ENCODE peak calls at places on chromosomes 7 and 10, in four cellular contexts. S is B cell, R is GM10248, I is transverse colon. O is an unnamed sample.

GRCh38 chr7:35700865-35701264 is 5.9 kb upstream of the HERPUD2 start:
- DNase-seq in S (no peak), R (no peak), I (no peak), O (no peak)

GRCh38 chr7:43475983-43476382 is 106.9 kb upstream of the STK17A start:
- DNase-seq in S (no peak), R (no peak), I (no peak), O (no peak)

GRCh38 chr10:56537984-56538383 is 176.9 kb upstream of the ZWINT start:
- DNase-seq in S (no peak), R (no peak), I (no peak), O (no peak)

GRCh38 chr7:46567858-46568257 is 646.8 kb upstream of the IGFBP3 start:
- DNase-seq in S (no peak), R (no peak), I (no peak), O (no peak)

GRCh38 chr10:72008096-72008933 is 44.1 kb downstream of the CHST3 start:
- DNase-seq in S (no peak), R (no peak), I (no peak), O (no peak)

GRCh38 chr7:100053201-100053600 is 3.6 kb downstream of the ZSCAN21 start:
- DNase-seq in S (no peak), R (peak; percentile 40), I (peak; percentile 46), O (no peak)

GRCh38 chr10:119817991-119818888 is 54.4 kb downstream of the MCMBP start:
- DNase-seq in S (no peak), R (peak; percentile 34), I (peak; percentile 29), O (no peak)

GRCh38 chr7:22551768-22552513 is 52.0 kb upstream of the STEAP1B start:
- DNase-seq in S (peak; percentile 56), R (no peak), I (no peak), O (no peak)

GRCh38 chr7:141455686-141456085 is 95.5 kb upstream of the AGK start:
- DNase-seq in S (no peak), R (no peak), I (no peak), O (no peak)

GRCh38 chr7:116592445-116592844 is 67.6 kb downstream of the CAV1 start:
- DNase-seq in S (no peak), R (no peak), I (peak; percentile 45), O (no peak)

GRCh38 chr7:2015251-2015871 is 217.4 kb downstream of the MAD1L1 start:
- DNase-seq in S (peak; percentile 34), R (no peak), I (no peak), O (no peak)

GRCh38 chr7:94584113-94584512 is 71.8 kb downstream of the SGCE start:
- DNase-seq in S (no peak), R (no peak), I (no peak), O (no peak)

GRCh38 chr7:128069367-128070364 is 38.4 kb upstream of the LRRC4 start:
- DNase-seq in S (no peak), R (no peak), I (no peak), O (no peak)

GRCh38 chr7:128068785-128069184 is 37.5 kb upstream of the LRRC4 start:
- DNase-seq in S (no peak), R (no peak), I (no peak), O (no peak)

GRCh38 chr7:128065872-128066271 is 34.6 kb upstream of the LRRC4 start:
- DNase-seq in S (no peak), R (no peak), I (peak; percentile 21), O (no peak)

GRCh38 chr7:128067983-128068382 is 36.7 kb upstream of the LRRC4 start:
- DNase-seq in S (no peak), R (no peak), I (no peak), O (no peak)

GRCh38 chr7:128066858-128067257 is 35.6 kb upstream of the LRRC4 start:
- DNase-seq in S (no peak), R (no peak), I (no peak), O (no peak)
- TF ChIP-seq CTCF in S (no peak), R (no peak), I (no peak), O (no peak)

GRCh38 chr7:85829817-85830432 is 643.1 kb upstream of the SEMA3D start:
- DNase-seq in S (no peak), R (no peak), I (no peak), O (no peak)
- TF ChIP-seq CTCF in S (no peak), R (peak; percentile 3), I (peak; percentile 35), O (no peak)

DNA sequence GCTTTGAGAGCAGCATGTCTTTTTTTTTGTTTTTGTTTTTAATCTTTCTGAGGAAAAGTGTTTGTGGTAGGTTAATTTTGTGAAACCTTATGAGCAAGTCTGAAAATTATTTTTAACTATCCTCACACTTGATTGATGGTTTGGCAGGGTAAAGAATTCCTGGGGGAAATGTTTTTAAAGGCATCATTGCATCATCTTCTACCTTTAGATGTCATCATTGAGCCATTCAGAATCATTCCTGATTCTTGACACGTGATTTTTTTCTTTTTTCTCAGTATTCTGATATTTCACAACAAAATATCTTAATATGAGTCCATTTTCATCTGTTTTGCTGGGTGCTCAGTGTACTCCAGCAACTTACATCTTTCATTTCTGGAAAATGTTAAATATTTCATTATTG is 28.3 kb downstream of the PALS2 start:
- DNase-seq in S (no peak), R (no peak), I (no peak), O (no peak)
- TF ChIP-seq CTCF in S (no peak), R (no peak), I (no peak), O (no peak)

GRCh38 chr7:64685091-64685490 is 19.2 kb downstream of the ZNF107 start:
- DNase-seq in S (no peak), R (no peak), I (no peak), O (no peak)
- TF ChIP-seq CTCF in S (no peak), R (no peak), I (no peak), O (no peak)

DNA sequence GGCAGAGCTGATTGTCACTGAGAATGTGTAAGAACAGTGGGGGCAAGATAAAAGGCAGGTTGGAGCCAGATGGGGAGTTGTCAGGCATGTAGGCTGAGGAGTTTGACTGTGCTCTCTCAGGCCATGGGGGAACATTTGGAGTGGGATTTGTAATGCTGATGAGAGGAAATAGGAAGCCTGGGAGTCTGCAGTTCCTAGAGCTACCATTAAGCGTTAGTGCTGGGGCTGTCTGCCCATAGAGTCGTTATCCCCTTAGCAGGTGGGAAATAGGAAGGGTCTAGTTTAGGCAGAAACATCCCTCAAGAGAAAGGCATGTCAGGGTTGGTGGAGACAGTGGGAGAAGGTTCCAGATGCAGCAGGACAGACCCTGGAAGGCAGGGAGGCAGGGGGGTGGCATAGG is 75.5 kb downstream of the RPS24 start:
- DNase-seq in S (no peak), R (no peak), I (no peak), O (no peak)
- TF ChIP-seq CTCF in S (no peak), R (no peak), I (no peak), O (no peak)

GRCh38 chr7:65307651-65308299 is 65.9 kb upstream of the ZNF92 start:
- DNase-seq in S (peak; percentile 56), R (peak; percentile 58), I (peak; percentile 8), O (peak; percentile 20)
- TF ChIP-seq CTCF in S (peak; percentile 88), R (peak; percentile 80), I (peak; percentile 75), O (peak; percentile 86)

GRCh38 chr7:128217972-128218652 is 23.0 kb upstream of the LEP start:
- DNase-seq in S (no peak), R (no peak), I (no peak), O (no peak)
- TF ChIP-seq CTCF in S (no peak), R (no peak), I (peak; percentile 5), O (no peak)

DNA sequence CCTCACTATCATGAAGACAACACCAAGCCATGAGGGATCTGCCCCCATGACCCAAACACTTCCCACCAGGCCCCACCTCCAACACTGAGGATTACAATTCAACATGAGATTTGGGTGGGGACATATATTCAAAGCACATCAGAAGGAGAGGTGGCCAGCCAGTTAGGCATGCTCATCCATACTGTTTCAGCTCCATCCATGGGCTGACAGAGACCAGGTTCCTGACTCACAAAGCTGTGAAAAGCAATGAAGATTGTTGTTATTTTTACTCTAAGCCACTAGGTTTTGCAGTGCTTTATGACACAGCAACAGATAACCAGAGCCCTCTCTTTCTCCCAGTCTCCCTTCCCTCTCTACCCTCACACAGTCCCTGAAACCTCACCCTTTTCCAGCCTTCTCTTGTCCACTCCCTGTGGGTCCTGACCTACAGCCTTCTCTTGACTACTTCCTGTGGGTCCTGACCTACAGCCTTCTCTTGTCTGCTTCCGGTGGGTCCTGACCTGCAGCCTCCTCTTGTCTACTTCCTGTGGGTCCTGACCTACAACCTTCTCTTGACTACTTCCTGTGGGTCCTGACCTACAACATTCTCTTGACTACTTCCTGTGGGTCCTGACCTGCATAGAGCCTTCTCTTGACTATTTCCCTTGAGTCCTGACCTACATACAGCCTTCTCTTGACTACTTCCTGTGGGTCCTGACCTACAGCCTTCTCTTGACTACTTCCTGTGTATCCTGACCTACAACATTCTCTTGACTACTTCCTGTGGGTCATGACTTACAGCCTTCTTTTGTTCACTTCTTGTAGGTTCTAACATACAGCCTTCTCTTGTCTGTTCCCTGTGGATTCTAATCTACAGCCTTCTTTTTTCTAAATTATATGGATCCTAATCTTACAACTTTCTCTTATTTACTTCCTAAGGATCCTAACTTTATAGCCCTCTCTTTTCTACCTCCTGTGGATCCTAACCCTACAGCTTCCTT is 36.3 kb downstream of the C10orf71 start:
- DNase-seq in S (no peak), R (no peak), I (no peak), O (no peak)
- TF ChIP-seq CTCF in S (no peak), R (no peak), I (no peak), O (no peak)

DNA sequence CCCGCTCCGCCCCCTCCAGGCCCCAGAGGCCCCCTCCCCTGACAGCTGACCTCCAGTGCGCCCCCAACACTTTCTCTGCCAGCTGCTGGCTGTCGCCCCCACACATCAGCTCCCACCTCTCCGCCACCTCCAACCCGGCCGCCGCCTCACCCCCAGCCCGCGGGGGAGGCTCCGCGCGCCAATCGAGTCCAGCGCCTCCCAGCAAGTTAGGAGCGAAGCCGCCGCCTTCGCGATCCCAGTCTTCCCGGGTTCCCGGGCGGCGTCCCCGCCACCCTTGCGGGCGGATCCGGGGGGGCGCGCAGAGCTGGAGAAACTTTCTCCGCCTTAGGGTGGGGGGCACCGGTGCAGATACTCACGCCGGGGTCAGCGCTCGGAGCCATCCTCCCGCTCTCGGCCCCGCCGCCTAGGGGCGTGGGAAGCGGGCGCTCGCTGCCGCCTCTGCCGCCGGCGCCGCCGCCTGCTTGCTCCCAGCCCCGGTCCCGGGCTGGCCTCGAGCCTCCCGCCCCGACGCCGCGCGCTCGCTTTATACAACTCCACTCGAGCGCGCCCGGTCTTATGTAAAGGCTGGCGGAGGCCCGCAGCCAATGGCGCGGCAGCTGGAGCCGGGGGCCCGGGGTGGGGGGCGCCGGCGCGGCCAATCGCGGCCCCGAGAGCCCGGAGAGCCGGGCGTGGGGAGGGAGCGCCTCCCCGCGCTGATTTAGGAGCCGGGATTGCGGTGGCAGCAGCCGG is at the start of gene CRTAC1:
- DNase-seq in S (no peak), R (no peak), I (peak; percentile 41), O (no peak)
- TF ChIP-seq CTCF in S (no peak), R (no peak), I (no peak), O (no peak)